ENCODE peak calls at places on chromosomes 11 and 22, in six cellular contexts. U is AG04449; F is stomach; T is CD8-positive, alpha-beta T cell; A is A549; J is ovary. E is an unnamed sample.

GRCh38 chr11:3086114-3086513 is 28.9 kb upstream of the CARS1 start:
- DNase-seq in A (no peak), T (no peak), F (no peak), U (no peak), J (no peak), E (no peak)

GRCh38 chr11:46238078-46238966 is 39.1 kb upstream of the CREB3L1 start:
- DNase-seq in A (peak; percentile 60), F (peak; percentile 74), J (peak; percentile 90), T (no peak), U (no peak), E (peak; percentile 45)

GRCh38 chr11:84817998-84818397 is 809.1 kb downstream of the DLG2 start:
- DNase-seq in T (no peak), A (no peak), F (no peak), J (no peak), U (no peak), E (no peak)

GRCh38 chr22:33853200-33854097 is 66.8 kb downstream of the LARGE1 start:
- DNase-seq in F (peak; percentile 85), A (peak; percentile 39), T (no peak), J (peak; percentile 59), U (peak; percentile 34), E (no peak)

GRCh38 chr11:1523779-1524178 is 37.2 kb upstream of the MOB2 start:
- DNase-seq in U (no peak), A (no peak), J (no peak), F (no peak), T (no peak), E (no peak)

GRCh38 chr11:16126361-16126760 is 230.0 kb downstream of the SOX6 start:
- DNase-seq in T (no peak), A (no peak), F (no peak), J (no peak), U (no peak), E (no peak)

GRCh38 chr11:78197816-78198215 is 9.1 kb downstream of the USP35 start:
- DNase-seq in T (no peak), F (no peak), J (no peak), A (no peak), U (no peak), E (no peak)

GRCh38 chr22:20057596-20058268 is 22.3 kb upstream of the DGCR8 start:
- DNase-seq in T (no peak), F (no peak), J (no peak), U (no peak), A (no peak), E (no peak)

GRCh38 chr11:15670520-15671070 is 555.9 kb downstream of the INSC start:
- DNase-seq in U (no peak), F (no peak), J (no peak), A (no peak), T (no peak), E (no peak)

GRCh38 chr11:2263724-2264360 is 6.5 kb downstream of the ASCL2 start:
- DNase-seq in A (no peak), J (no peak), T (no peak), F (no peak), U (no peak), E (no peak)

GRCh38 chr22:47290706-47291430 is 528.4 kb downstream of the TBC1D22A start:
- DNase-seq in T (no peak), A (no peak), F (no peak), J (no peak), U (no peak), E (no peak)

GRCh38 chr22:50544746-50545253 is 899 bp upstream of the KLHDC7B start:
- DNase-seq in U (no peak), J (no peak), A (no peak), F (peak; percentile 66), T (no peak), E (no peak)

GRCh38 chr11:111719379-111719778 is 46.8 kb downstream of the PPP2R1B start:
- DNase-seq in F (no peak), J (no peak), T (no peak), A (no peak), U (no peak), E (no peak)

GRCh38 chr11:15829312-15829711 is 527.0 kb downstream of the SOX6 start:
- DNase-seq in U (no peak), J (no peak), T (no peak), A (no peak), F (no peak), E (no peak)

GRCh38 chr11:75815345-75815983 is 454 bp downstream of the UVRAG start:
- DNase-seq in J (no peak), A (peak; percentile 58), U (no peak), F (peak; percentile 47), T (no peak), E (no peak)

GRCh38 chr11:93407777-93408401 is 77.3 kb downstream of the DEUP1 start:
- DNase-seq in U (no peak), A (no peak), T (no peak), J (no peak), F (no peak), E (no peak)

GRCh38 chr22:17920145-17920605 is 104.2 kb downstream of the MICAL3 start:
- DNase-seq in F (peak; percentile 57), A (no peak), T (no peak), U (no peak), J (peak; percentile 59), E (no peak)

GRCh38 chr22:17911312-17911705 is 113.1 kb downstream of the MICAL3 start:
- DNase-seq in U (no peak), F (no peak), A (no peak), T (no peak), J (no peak), E (no peak)

GRCh38 chr11:123448798-123449197 is 18.7 kb downstream of the GRAMD1B start:
- DNase-seq in U (no peak), A (no peak), F (no peak), T (no peak), J (no peak), E (no peak)

GRCh38 chr11:12746593-12747097 is 72.4 kb downstream of the TEAD1 start:
- DNase-seq in T (no peak), A (no peak), U (no peak), F (no peak), J (peak; percentile 93), E (no peak)

GRCh38 chr11:13076961-13077360 is 67.8 kb downstream of the RASSF10 start:
- DNase-seq in U (no peak), A (no peak), F (no peak), T (no peak), J (no peak), E (no peak)

GRCh38 chr22:37525073-37525745 is 6.0 kb upstream of the CARD10 start:
- DNase-seq in U (peak; percentile 37), A (peak; percentile 53), J (no peak), T (no peak), F (no peak), E (no peak)

GRCh38 chr22:49783926-49784629 is 43.6 kb downstream of the BRD1 start:
- DNase-seq in T (no peak), J (peak; percentile 13), F (no peak), A (no peak), U (no peak), E (no peak)

GRCh38 chr11:66768818-66769217 is 39.8 kb upstream of the SPTBN2 start:
- DNase-seq in J (no peak), F (no peak), T (no peak), A (no peak), U (no peak), E (no peak)

GRCh38 chr22:17103351-17103750 is 17.8 kb downstream of the TMEM121B start:
- DNase-seq in T (no peak), F (no peak), U (no peak), J (no peak), A (no peak), E (no peak)

GRCh38 chr22:35684270-35684700 is 33.4 kb upstream of the APOL5 start:
- DNase-seq in F (no peak), J (no peak), A (no peak), U (no peak), T (no peak), E (no peak)
- TF ChIP-seq CTCF in F (no peak), J (no peak), A (no peak), U (no peak), T (no peak), E (peak; percentile 42)

DNA sequence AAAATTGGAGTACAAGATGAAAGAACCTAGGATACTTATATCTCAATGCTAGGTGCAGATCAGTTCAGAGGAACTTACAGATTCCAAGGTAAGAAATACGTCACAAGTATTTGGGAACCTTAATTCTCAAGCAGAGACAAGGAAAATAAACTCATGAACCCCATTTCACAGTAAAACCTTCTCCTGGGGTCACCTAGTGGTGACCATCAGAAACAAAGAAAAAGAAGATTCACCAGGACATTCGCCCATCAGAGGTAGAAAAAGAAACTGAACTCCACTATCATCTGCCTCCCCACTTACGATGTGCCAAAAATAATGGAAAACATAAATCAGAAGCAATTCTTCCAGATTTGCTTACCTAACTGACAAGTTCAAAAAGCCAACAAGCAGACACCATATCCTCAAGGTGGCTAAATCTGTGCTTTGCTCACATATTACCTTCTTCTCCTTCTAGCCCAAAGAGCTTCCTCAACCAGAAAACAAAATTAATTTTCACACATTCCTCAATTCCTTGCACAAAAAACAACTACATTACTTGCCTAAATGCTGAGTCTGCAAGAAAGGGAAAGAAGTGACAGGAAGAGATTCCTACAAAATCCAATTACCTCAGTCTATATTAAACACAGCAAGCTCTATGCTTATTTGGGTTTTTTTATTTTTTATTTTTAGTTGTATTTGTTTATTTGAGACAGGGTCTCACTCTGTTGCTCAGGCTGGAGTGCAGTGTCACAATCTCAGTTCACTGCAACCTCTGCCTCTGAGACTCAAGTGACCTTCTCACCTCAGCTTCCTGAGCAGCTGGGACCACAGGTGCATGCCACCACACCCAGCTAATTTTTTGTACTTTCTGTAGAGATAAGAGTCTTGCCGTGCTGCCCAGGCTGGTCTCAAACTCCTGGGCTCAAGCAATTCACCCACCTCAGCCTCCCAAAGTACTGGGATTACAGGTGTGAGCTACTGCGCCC is 4.7 kb downstream of the DENND5A start:
- DNase-seq in T (no peak), A (no peak), J (no peak), F (peak; percentile 17), U (no peak), E (no peak)
- TF ChIP-seq CTCF in T (no peak), A (peak; percentile 45), J (no peak), F (no peak), U (no peak), E (no peak)

DNA sequence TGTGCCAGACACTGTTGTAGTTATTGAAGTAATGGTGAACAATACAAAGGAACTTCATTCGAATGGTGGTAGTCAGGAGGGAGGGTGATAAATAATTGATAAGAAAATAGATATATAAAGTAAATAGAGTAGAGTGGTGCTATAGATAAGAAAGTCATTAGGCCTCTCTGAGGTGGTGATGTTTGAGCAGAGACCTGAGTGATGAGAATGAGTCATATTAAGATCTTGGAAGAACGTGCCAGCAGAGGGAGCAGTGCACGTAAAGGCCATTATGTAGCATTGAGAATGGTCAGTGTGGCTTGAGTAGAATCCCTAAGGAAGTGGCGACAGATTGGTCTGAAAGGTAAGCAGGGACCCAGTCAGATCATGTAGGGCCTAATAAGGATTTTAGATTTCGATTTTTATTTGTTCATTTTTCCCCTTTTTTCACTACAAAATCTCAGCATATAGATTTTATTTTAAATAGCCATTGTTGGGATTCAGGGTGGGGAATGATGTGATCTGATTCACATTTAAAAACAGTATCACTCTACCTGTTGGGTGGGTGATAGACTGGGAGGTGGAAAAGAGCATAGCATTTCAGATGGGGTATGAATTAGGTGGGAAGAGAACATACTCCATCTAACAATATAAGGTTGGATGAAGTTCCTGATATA is 44.7 kb downstream of the CCDC90B start:
- DNase-seq in U (no peak), F (peak; percentile 74), T (no peak), J (peak; percentile 28), A (peak; percentile 64), E (no peak)
- TF ChIP-seq CTCF in U (peak; percentile 61), F (peak; percentile 56), T (no peak), J (no peak), A (peak; percentile 71), E (peak; percentile 65)

GRCh38 chr22:29481265-29482000 is 1.4 kb downstream of the NEFH start:
- DNase-seq in F (no peak), T (no peak), A (no peak), J (peak; percentile 81), U (no peak), E (no peak)
- TF ChIP-seq CTCF in F (no peak), T (no peak), A (no peak), J (no peak), U (no peak), E (peak; percentile 1)

GRCh38 chr11:44785856-44786606 is 59.3 kb downstream of the TSPAN18 start:
- DNase-seq in T (no peak), U (no peak), F (no peak), J (no peak), A (peak; percentile 43), E (no peak)
- TF ChIP-seq CTCF in T (no peak), U (peak; percentile 25), F (no peak), J (no peak), A (no peak), E (peak; percentile 29)